ENCODE peak calls at places on chromosomes 7 and 10, in seven cellular contexts. L is brain microvascular endothelial cell, E is transverse colon, V is mammary epithelial cell, W is fibroblast of lung, S is aorta, R is endothelial cell of umbilical vein. C is an unnamed sample.

GRCh38 chr7:95986136-95986535 is 213.8 kb downstream of the DYNC1I1 start:
- DNase-seq in E (no peak), S (no peak), W (peak; percentile 8), R (no peak), V (no peak), L (no peak), C (peak; percentile 8)

GRCh38 chr10:66925896-66926719 is at the start of gene LRRTM3:
- DNase-seq in V (peak; percentile 70), R (peak; percentile 53), S (no peak), L (peak; percentile 88), E (peak; percentile 34), W (peak; percentile 74), C (peak; percentile 87)

GRCh38 chr7:1812693-1813393 is 142.8 kb downstream of the ELFN1 start:
- DNase-seq in V (no peak), L (no peak), R (no peak), W (no peak), E (no peak), S (peak; percentile 38), C (no peak)

GRCh38 chr7:73824986-73825385 is 5.8 kb upstream of the CLDN4 start:
- DNase-seq in L (no peak), V (no peak), E (peak; percentile 8), W (no peak), R (no peak), S (no peak), C (no peak)

GRCh38 chr10:69728335-69728861 is 73.3 kb upstream of the COL13A1 start:
- DNase-seq in E (no peak), L (peak; percentile 48), W (peak; percentile 72), S (peak; percentile 63), R (peak; percentile 87), V (peak; percentile 94), C (peak; percentile 36)

GRCh38 chr10:88791924-88792323 is 10.6 kb upstream of the LIPM start:
- DNase-seq in W (peak; percentile 17), R (peak; percentile 33), L (peak; percentile 35), S (no peak), V (peak; percentile 25), E (no peak), C (peak; percentile 24)

GRCh38 chr7:20219446-20220292 is 2.5 kb upstream of the MACC1 start:
- DNase-seq in V (peak; percentile 91), L (peak; percentile 98), R (peak; percentile 95), S (peak; percentile 86), E (peak; percentile 90), W (peak; percentile 99), C (peak; percentile 85)

GRCh38 chr7:101186194-101186593 is 6.1 kb upstream of the NAT16 start:
- DNase-seq in E (no peak), W (no peak), V (no peak), R (no peak), L (no peak), S (no peak), C (no peak)

GRCh38 chr7:41096921-41097320 is 606.0 kb downstream of the INHBA start:
- DNase-seq in W (peak; percentile 100), E (no peak), V (peak; percentile 59), S (no peak), R (no peak), L (peak; percentile 85), C (no peak)

DNA sequence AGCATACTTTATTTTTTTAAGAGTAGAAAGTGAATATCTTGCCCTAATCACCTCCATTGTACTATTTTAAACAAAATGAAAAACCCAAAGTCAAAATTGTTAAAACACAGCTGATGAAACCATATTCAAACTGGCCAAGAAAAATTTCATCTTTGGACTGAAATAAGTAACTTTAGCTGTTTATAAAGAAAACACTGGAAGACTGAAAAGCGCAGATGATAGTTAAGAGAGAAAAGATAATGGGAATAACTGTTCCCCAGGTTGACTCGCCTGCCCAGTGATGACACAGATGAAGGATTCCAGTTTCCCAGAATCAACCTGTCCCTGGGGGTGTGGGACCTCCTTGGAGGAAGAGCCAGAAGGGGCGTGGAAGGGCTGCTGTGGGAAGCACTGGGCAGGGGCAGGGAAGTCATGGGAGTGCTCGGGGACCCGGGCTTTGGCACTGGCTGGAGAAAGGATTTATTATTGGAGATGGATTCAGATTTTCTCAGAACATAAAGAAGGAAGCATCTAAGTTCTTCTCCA is 43.1 kb downstream of the DENND2A start:
- DNase-seq in L (no peak), S (no peak), V (no peak), E (no peak), W (no peak), R (no peak), C (no peak)
- H3K27ac ChIP-seq in L (no peak overlapping the region), S (no peak overlapping the region), V (no peak overlapping the region), E (no peak overlapping the region), W (peak overlapping the region; percentile 50), R (no peak overlapping the region), C (peak overlapping the region; percentile 53)

DNA sequence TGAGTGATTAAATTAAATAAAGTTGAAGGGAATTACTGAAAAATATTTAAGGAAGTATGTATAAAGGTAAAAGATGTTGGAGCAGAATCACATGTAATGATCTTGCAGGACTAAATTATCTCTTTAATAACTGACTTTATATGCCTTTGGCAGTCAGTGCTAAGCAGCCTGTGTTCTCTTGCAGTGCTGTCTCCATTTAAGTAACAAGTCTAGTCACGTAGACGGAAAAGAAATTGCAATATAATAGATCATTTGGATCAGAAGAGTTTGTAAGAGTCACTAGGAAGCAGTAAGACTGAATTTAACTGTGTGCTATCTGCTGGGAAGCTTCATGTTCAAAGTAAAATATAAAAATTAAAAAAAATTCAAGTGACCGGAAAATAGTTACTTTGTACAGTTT is 21.4 kb downstream of the BZW2 start:
- DNase-seq in V (no peak), W (no peak), S (no peak), L (no peak), E (no peak), R (no peak), C (no peak)
- H3K27ac ChIP-seq in V (peak overlapping the region; percentile 55), W (peak overlapping the region; percentile 32), S (no peak overlapping the region), L (peak overlapping the region; percentile 92), E (no peak overlapping the region), R (no peak overlapping the region), C (peak overlapping the region; percentile 93)

GRCh38 chr7:44667190-44667589 is 60.8 kb downstream of the OGDH start:
- DNase-seq in R (no peak), E (no peak), W (no peak), S (no peak), V (no peak), L (no peak), C (no peak)

GRCh38 chr7:44661233-44661632 is 54.8 kb downstream of the OGDH start:
- DNase-seq in E (no peak), L (no peak), R (no peak), S (no peak), W (no peak), V (no peak), C (no peak)

GRCh38 chr7:44666566-44666965 is 60.1 kb downstream of the OGDH start:
- DNase-seq in W (no peak), L (no peak), E (no peak), S (no peak), R (no peak), V (no peak), C (no peak)

GRCh38 chr7:44665531-44666213 is 59.2 kb downstream of the OGDH start:
- DNase-seq in L (peak; percentile 82), S (no peak), W (peak; percentile 93), E (no peak), V (peak; percentile 39), R (no peak), C (no peak)

DNA sequence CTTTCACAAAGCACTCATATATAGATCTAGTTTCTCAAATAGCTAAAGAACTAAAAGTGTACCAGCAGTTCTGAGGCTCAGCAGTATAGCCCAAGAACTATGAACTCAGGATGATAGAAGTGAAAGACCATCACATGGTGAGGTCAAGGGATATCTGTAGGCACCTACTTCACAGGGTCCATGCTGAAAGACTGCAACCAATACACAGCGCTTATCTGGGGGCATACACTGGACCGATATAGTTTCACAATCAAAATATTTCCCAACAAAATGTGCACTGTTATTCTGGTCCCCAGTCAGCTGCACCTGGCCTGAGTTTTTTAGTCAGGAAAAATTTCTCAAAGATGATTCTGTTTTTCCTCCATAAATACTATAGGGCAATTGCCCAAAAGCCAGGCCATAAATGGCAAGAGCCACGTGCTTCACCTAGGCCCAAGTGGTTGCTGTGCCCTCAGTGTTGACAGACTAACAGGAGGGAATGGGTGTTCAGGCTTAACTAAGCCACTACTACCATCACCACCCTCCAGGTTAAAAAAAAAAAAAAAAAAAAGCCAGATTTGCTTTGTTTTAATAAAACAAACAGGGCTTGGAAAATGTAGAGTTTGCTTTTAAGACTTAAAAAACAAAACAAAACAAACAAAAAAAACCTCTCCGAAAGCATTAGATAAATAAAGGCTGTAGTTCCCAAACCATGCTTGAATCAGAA is 58.5 kb downstream of the OGDH start:
- DNase-seq in L (no peak), S (no peak), E (no peak), R (no peak), W (no peak), V (no peak), C (no peak)
- H3K27ac ChIP-seq in L (peak overlapping the region; percentile 61), S (no peak overlapping the region), E (no peak overlapping the region), R (no peak overlapping the region), W (no peak overlapping the region), V (no peak overlapping the region), C (peak overlapping the region; percentile 3)

GRCh38 chr10:71819479-71819878 is 31.6 kb downstream of the PSAP start:
- DNase-seq in V (no peak), S (peak; percentile 44), R (no peak), W (no peak), E (no peak), L (no peak), C (no peak)

GRCh38 chr10:71816421-71816851 is 34.6 kb downstream of the PSAP start:
- DNase-seq in R (no peak), L (no peak), E (no peak), W (no peak), S (peak; percentile 44), V (no peak), C (no peak)

GRCh38 chr10:71816931-71817631 is 34.0 kb downstream of the PSAP start:
- DNase-seq in L (no peak), E (no peak), S (peak; percentile 24), V (no peak), W (no peak), R (no peak), C (no peak)

GRCh38 chr10:71818674-71819260 is 32.3 kb downstream of the PSAP start:
- DNase-seq in E (no peak), L (no peak), S (peak; percentile 30), V (no peak), W (no peak), R (no peak), C (no peak)

DNA sequence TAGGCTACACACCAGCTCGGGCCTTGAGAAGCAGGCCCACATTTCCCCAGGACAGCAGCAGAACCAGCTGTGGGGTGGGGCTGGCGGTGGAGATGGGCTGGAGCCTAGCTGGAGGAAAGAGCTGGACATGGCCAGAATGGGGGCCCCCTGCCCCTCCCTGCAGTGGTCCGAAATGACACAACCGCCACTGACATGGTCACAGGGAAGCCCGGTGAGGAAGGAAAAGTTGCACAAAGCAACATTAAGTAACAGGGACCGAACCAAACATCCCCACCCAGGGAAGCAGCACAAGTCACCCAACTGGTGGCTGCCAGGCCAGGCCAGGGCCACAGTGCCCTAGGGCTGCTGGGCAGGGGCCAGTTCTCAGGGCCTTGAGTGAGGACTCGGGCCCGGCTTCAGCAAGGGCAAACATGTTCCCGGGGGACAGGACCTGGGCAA is 33.2 kb downstream of the PSAP start:
- DNase-seq in E (no peak), R (no peak), L (no peak), W (no peak), S (peak; percentile 70), V (no peak), C (no peak)
- H3K27ac ChIP-seq in E (no peak overlapping the region), R (no peak overlapping the region), L (no peak overlapping the region), W (no peak overlapping the region), S (no peak overlapping the region), V (no peak overlapping the region), C (no peak overlapping the region)

GRCh38 chr10:4683838-4684237 is 142.2 kb upstream of the AKR1E2 start:
- DNase-seq in S (no peak), L (no peak), W (no peak), R (no peak), E (no peak), V (no peak), C (no peak)
- H3K27ac ChIP-seq in S (no peak overlapping the region), L (no peak overlapping the region), W (no peak overlapping the region), R (no peak overlapping the region), E (no peak overlapping the region), V (peak overlapping the region; percentile 100), C (no peak overlapping the region)

GRCh38 chr7:106021211-106022067 is 58.4 kb downstream of the CDHR3 start:
- DNase-seq in E (no peak), R (no peak), S (no peak), V (no peak), L (no peak), W (no peak), C (no peak)
- H3K27ac ChIP-seq in E (no peak overlapping the region), R (no peak overlapping the region), S (no peak overlapping the region), V (no peak overlapping the region), L (no peak overlapping the region), W (no peak overlapping the region), C (peak overlapping the region; percentile 34)

C was measured in hepatocyte.